ENCODE peak calls at places on chromosomes 2 and 18, in nine cellular contexts. Y, S, N, H, R, P, U, Z and D are unnamed samples.
A peak's percentile ranks its signal among the peaks of the same experiment; 100 is the strongest.

GRCh38 chr2:199869653-199870052 is 18.7 kb upstream of the FTCDNL1 start:
- DNase-seq in Y (no peak), S (no peak), N (no peak), H (no peak), R (no peak), P (no peak), U (no peak), Z (no peak), D (no peak)

GRCh38 chr18:72086421-72086820 is 457.7 kb downstream of the CBLN2 start:
- DNase-seq in Y (peak; percentile 14), S (peak; percentile 42), N (no peak), H (peak; percentile 33), R (no peak), P (no peak), U (peak; percentile 8), Z (peak; percentile 58), D (no peak)

GRCh38 chr2:98346259-98347236 is at the start of gene CNGA3:
- DNase-seq in Y (peak; percentile 24), S (no peak), N (peak; percentile 60), H (peak; percentile 8), R (no peak), P (peak; percentile 11), U (no peak), Z (peak; percentile 9), D (no peak)

GRCh38 chr18:46431522-46432171 is 225.4 kb downstream of the LOXHD1 start:
- DNase-seq in Y (no peak), S (no peak), N (no peak), H (no peak), R (no peak), P (no peak), U (peak; percentile 23), Z (no peak), D (no peak)

GRCh38 chr2:235024951-235025773 is 73.3 kb downstream of the SH3BP4 start:
- DNase-seq in Y (no peak), S (no peak), N (no peak), H (no peak), R (no peak), P (no peak), U (no peak), Z (no peak), D (no peak)

GRCh38 chr2:42193722-42194187 is 24.6 kb downstream of the EML4 start:
- DNase-seq in Y (peak; percentile 26), S (no peak), N (no peak), H (peak; percentile 18), R (no peak), P (no peak), U (no peak), Z (peak; percentile 51), D (no peak)

GRCh38 chr2:1605102-1605501 is 139.2 kb downstream of the PXDN start:
- DNase-seq in Y (no peak), S (no peak), N (no peak), H (peak; percentile 31), R (no peak), P (no peak), U (no peak), Z (peak; percentile 52), D (peak; percentile 40)

GRCh38 chr2:26401739-26402541 is at the start of gene DRC1:
- DNase-seq in Y (peak; percentile 60), S (no peak), N (peak; percentile 98), H (peak; percentile 73), R (no peak), P (peak; percentile 45), U (peak; percentile 12), Z (peak; percentile 67), D (peak; percentile 85)

GRCh38 chr2:40451926-40452605 is at the start of gene SLC8A1:
- DNase-seq in Y (peak; percentile 43), S (no peak), N (peak; percentile 81), H (peak; percentile 44), R (no peak), P (no peak), U (peak; percentile 2), Z (peak; percentile 49), D (peak; percentile 64)

GRCh38 chr2:43196773-43197567 is 29.4 kb downstream of the ZFP36L2 start:
- DNase-seq in Y (no peak), S (no peak), N (no peak), H (no peak), R (no peak), P (no peak), U (no peak), Z (no peak), D (no peak)

GRCh38 chr2:42044939-42045338 is 2.9 kb upstream of the PKDCC start:
- DNase-seq in Y (no peak), S (no peak), N (no peak), H (no peak), R (no peak), P (no peak), U (no peak), Z (no peak), D (no peak)

GRCh38 chr2:217563081-217563480 is 439.7 kb downstream of the TNS1 start:
- DNase-seq in Y (no peak), S (no peak), N (no peak), H (no peak), R (no peak), P (no peak), U (no peak), Z (no peak), D (no peak)

GRCh38 chr18:78741381-78742340 is 238.0 kb upstream of the SALL3 start:
- DNase-seq in Y (no peak), S (no peak), N (no peak), H (no peak), R (no peak), P (no peak), U (no peak), Z (no peak), D (peak; percentile 61)

GRCh38 chr2:170553748-170554147 is 161.4 kb upstream of the SP5 start:
- DNase-seq in Y (no peak), S (no peak), N (no peak), H (no peak), R (no peak), P (no peak), U (no peak), Z (no peak), D (no peak)

GRCh38 chr2:223050188-223050587 is 1.8 kb upstream of the KCNE4 start:
- DNase-seq in Y (peak; percentile 49), S (no peak), N (no peak), H (peak; percentile 50), R (no peak), P (no peak), U (no peak), Z (no peak), D (no peak)

GRCh38 chr2:24411488-24412146 is 51.3 kb upstream of the ITSN2 start:
- DNase-seq in Y (no peak), S (no peak), N (no peak), H (no peak), R (no peak), P (no peak), U (no peak), Z (no peak), D (no peak)

GRCh38 chr2:65504201-65504600 is 71.8 kb upstream of the SPRED2 start:
- DNase-seq in Y (no peak), S (no peak), N (no peak), H (no peak), R (no peak), P (no peak), U (no peak), Z (peak; percentile 8), D (no peak)

GRCh38 chr2:102505290-102505689 is 32.3 kb downstream of the SLC9A4 start:
- DNase-seq in Y (no peak), S (no peak), N (no peak), H (no peak), R (no peak), P (peak; percentile 59), U (no peak), Z (no peak), D (no peak)

GRCh38 chr2:226583715-226584114 is 215.9 kb downstream of the IRS1 start:
- DNase-seq in Y (peak; percentile 87), S (no peak), N (peak; percentile 63), H (peak; percentile 81), R (no peak), P (no peak), U (no peak), Z (peak; percentile 84), D (no peak)

GRCh38 chr2:15262792-15263191 is 298.3 kb downstream of the NBAS start:
- DNase-seq in Y (no peak), S (no peak), N (no peak), H (no peak), R (no peak), P (no peak), U (no peak), Z (no peak), D (no peak)

GRCh38 chr2:129056309-129056958 is 737.8 kb upstream of the HS6ST1 start:
- DNase-seq in Y (no peak), S (no peak), N (no peak), H (no peak), R (no peak), P (no peak), U (no peak), Z (no peak), D (no peak)

GRCh38 chr2:177758591-177759371 is 313.8 kb downstream of the PDE11A start:
- DNase-seq in Y (peak; percentile 66), S (peak; percentile 3), N (peak; percentile 8), H (peak; percentile 58), R (no peak), P (peak; percentile 15), U (peak; percentile 31), Z (peak; percentile 70), D (no peak)

GRCh38 chr18:24736686-24737085 is 276.2 kb downstream of the HRH4 start:
- DNase-seq in Y (no peak), S (no peak), N (no peak), H (no peak), R (no peak), P (no peak), U (peak; percentile 80), Z (no peak), D (no peak)

GRCh38 chr18:36610716-36611115 is 218.1 kb downstream of the TPGS2 start:
- DNase-seq in Y (no peak), S (no peak), N (no peak), H (no peak), R (no peak), P (no peak), U (no peak), Z (no peak), D (no peak)

GRCh38 chr18:76941284-76941683 is 118.9 kb downstream of the ZNF236 start:
- DNase-seq in Y (no peak), S (no peak), N (no peak), H (no peak), R (no peak), P (peak; percentile 54), U (no peak), Z (no peak), D (no peak)

GRCh38 chr2:96305091-96305978 is at the start of gene SNRNP200:
- DNase-seq in Y (peak; percentile 74), S (peak; percentile 81), N (peak; percentile 90), H (peak; percentile 77), R (peak; percentile 85), P (peak; percentile 94), U (peak; percentile 81), Z (peak; percentile 79), D (peak; percentile 92)

GRCh38 chr2:10242451-10242850 is 60.3 kb upstream of the HPCAL1 start:
- DNase-seq in Y (no peak), S (no peak), N (no peak), H (no peak), R (no peak), P (no peak), U (no peak), Z (no peak), D (peak; percentile 48)

GRCh38 chr2:127425540-127426490 is 7.6 kb downstream of the PROC start:
- DNase-seq in Y (no peak), S (no peak), N (peak; percentile 1), H (no peak), R (no peak), P (no peak), U (no peak), Z (no peak), D (no peak)

GRCh38 chr2:70753978-70754377 is 14.0 kb downstream of the ADD2 start:
- DNase-seq in Y (no peak), S (no peak), N (no peak), H (no peak), R (no peak), P (no peak), U (no peak), Z (no peak), D (no peak)

GRCh38 chr2:241519669-241520068 is 11.3 kb upstream of the STK25 start:
- DNase-seq in Y (no peak), S (no peak), N (no peak), H (no peak), R (no peak), P (no peak), U (no peak), Z (no peak), D (no peak)

GRCh38 chr2:221704442-221704841 is 132.3 kb upstream of the EPHA4 start:
- DNase-seq in Y (no peak), S (no peak), N (no peak), H (no peak), R (no peak), P (no peak), U (no peak), Z (no peak), D (no peak)